ENCODE peak calls at places on chromosome 19, in six cellular contexts. O, D, F, U, X and M are unnamed samples.

GRCh38 chr19:48969276-48970138 is 4.4 kb downstream of the FTL start:
- DNase-seq in O (no peak), D (no peak), F (no peak), U (no peak), X (no peak), M (no peak)

GRCh38 chr19:13097331-13098258 is 5.1 kb downstream of the LYL1 start:
- DNase-seq in O (no peak), D (peak), F (no peak), U (no peak), X (no peak), M (no peak)

GRCh38 chr19:40889366-40889765 is 7.3 kb upstream of the CYP2A7 start:
- DNase-seq in O (no peak), D (no peak), F (no peak), U (no peak), X (no peak), M (no peak)

GRCh38 chr19:10189631-10190425 is 4.9 kb downstream of the DNMT1 start:
- DNase-seq in O (no peak), D (no peak), F (no peak), U (peak), X (no peak), M (no peak)

GRCh38 chr19:41927810-41928192 is 448 bp downstream of the ERFL start:
- DNase-seq in O (no peak), D (no peak), F (no peak), U (no peak), X (no peak), M (no peak)

GRCh38 chr19:40542197-40542859 is 34.3 kb upstream of the SHKBP1 start:
- DNase-seq in O (peak), D (peak), F (no peak), U (peak), X (no peak), M (no peak)

GRCh38 chr19:48756686-48757085 is 1.4 kb downstream of the FGF21 start:
- DNase-seq in O (no peak), D (no peak), F (no peak), U (no peak), X (no peak), M (no peak)

GRCh38 chr19:7830272-7830771 is 304 bp downstream of the EVI5L start:
- DNase-seq in O (no peak), D (peak), F (no peak), U (no peak), X (no peak), M (no peak)

GRCh38 chr19:18551631-18552030 is 6.0 kb upstream of the KXD1 start:
- DNase-seq in O (no peak), D (no peak), F (no peak), U (no peak), X (no peak), M (no peak)

GRCh38 chr19:20565321-20566018 is at the start of gene ZNF737:
- DNase-seq in O (peak), D (peak), F (peak), U (peak), X (peak), M (peak)
- TF ChIP-seq CTCF in O (no peak), D (peak), F (peak), U (peak), X (peak), M (no peak)

GRCh38 chr19:17136026-17136425 is 60.4 kb downstream of the MYO9B start:
- DNase-seq in O (no peak), D (no peak), F (no peak), U (no peak), X (no peak), M (no peak)

GRCh38 chr19:17136617-17137016 is 61.0 kb downstream of the MYO9B start:
- DNase-seq in O (no peak), D (no peak), F (no peak), U (no peak), X (no peak), M (no peak)

GRCh38 chr19:17137417-17137816 is 61.8 kb downstream of the MYO9B start:
- DNase-seq in O (peak), D (peak), F (no peak), U (no peak), X (no peak), M (no peak)

DNA sequence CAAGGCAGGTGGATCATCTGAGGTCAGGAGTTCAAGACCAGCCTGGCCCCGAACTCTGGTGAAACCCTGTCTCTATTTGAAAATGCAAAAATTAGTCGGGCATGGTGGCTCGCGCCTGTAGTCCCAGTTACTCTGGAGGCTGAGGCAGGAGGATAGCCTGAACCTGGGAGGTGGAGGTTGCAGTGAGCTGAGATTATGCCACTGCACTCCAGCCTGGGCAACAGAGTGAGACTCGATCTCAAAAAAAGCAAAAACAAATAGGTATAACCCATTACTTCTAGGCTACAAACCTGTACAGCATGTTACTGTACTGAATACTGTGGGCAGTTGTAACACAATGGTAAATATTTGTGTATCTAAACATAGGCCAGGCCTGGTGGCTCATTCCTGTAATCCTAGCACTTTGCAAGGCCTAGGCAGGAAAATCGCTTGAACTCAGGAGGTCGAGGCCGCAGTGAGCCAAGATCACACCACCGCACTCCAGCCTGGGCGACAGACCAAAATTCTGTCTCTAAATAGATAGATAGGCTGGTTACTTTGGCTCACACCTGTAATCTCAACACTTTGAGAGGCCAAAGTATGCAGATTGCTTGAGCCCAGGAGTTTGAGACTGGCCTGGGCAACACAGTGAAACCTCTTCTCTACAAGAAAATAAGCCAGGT is 63.5 kb downstream of the MYO9B start:
- DNase-seq in O (peak), D (no peak), F (no peak), U (no peak), X (no peak), M (no peak)
- H3K27ac ChIP-seq in O (peak), D (no peak), F (no peak), U (no peak), X (no peak), M (no peak)

GRCh38 chr19:38917921-38918491 is 6.0 kb upstream of the CCER2 start:
- DNase-seq in O (no peak), D (no peak), F (no peak), U (no peak), X (no peak), M (peak)
- TF ChIP-seq CTCF in O (no peak), D (no peak), F (peak), U (no peak), X (no peak), M (no peak)

GRCh38 chr19:4495471-4495870 is 22.8 kb downstream of the PLIN4 start:
- DNase-seq in O (no peak), D (no peak), F (peak), U (no peak), X (no peak), M (peak)

GRCh38 chr19:4499855-4500254 is 18.4 kb downstream of the PLIN4 start:
- DNase-seq in O (no peak), D (no peak), F (no peak), U (no peak), X (no peak), M (no peak)

GRCh38 chr19:4496304-4496703 is 22.0 kb downstream of the PLIN4 start:
- DNase-seq in O (no peak), D (no peak), F (no peak), U (no peak), X (no peak), M (no peak)

GRCh38 chr19:4499318-4499717 is 19.0 kb downstream of the PLIN4 start:
- DNase-seq in O (no peak), D (no peak), F (no peak), U (no peak), X (no peak), M (no peak)

GRCh38 chr19:4497770-4498389 is 20.4 kb downstream of the PLIN4 start:
- DNase-seq in O (no peak), D (no peak), F (no peak), U (no peak), X (no peak), M (no peak)
- H3K27ac ChIP-seq in O (no peak), D (no peak), F (no peak), U (no peak), X (no peak), M (peak)

GRCh38 chr19:1777149-1777548 is 23.8 kb downstream of the ONECUT3 start:
- DNase-seq in O (no peak), D (no peak), F (no peak), U (no peak), X (no peak), M (no peak)

GRCh38 chr19:1782501-1782900 is 29.2 kb downstream of the ONECUT3 start:
- DNase-seq in O (no peak), D (no peak), F (no peak), U (no peak), X (no peak), M (no peak)

GRCh38 chr19:1783354-1783753 is 28.7 kb downstream of the ATP8B3 start:
- DNase-seq in O (no peak), D (no peak), F (no peak), U (no peak), X (no peak), M (no peak)

GRCh38 chr19:1779604-1779973 is 26.3 kb downstream of the ONECUT3 start:
- DNase-seq in O (no peak), D (no peak), F (no peak), U (no peak), X (no peak), M (no peak)

GRCh38 chr19:1780272-1780957 is 27.1 kb downstream of the ONECUT3 start:
- DNase-seq in O (no peak), D (no peak), F (peak), U (peak), X (no peak), M (no peak)
- TF ChIP-seq CTCF in O (no peak), D (no peak), F (peak), U (peak), X (no peak), M (no peak)

GRCh38 chr19:14317157-14317556 is 64.1 kb upstream of the ADGRE5 start:
- DNase-seq in O (no peak), D (no peak), F (no peak), U (no peak), X (no peak), M (no peak)
- H3K27ac ChIP-seq in O (no peak), D (no peak), F (no peak), U (no peak), X (no peak), M (no peak)

GRCh38 chr19:17429661-17430101 is 9.8 kb downstream of the MVB12A start:
- DNase-seq in O (no peak), D (peak), F (no peak), U (no peak), X (no peak), M (no peak)

GRCh38 chr19:17421942-17422341 is 2.1 kb downstream of the MVB12A start:
- DNase-seq in O (no peak), D (no peak), F (no peak), U (no peak), X (no peak), M (no peak)

GRCh38 chr19:17423429-17424208 is 3.8 kb downstream of the MVB12A start:
- DNase-seq in O (no peak), D (no peak), F (no peak), U (no peak), X (no peak), M (no peak)

GRCh38 chr19:17420267-17420924 is 549 bp downstream of the MVB12A start:
- DNase-seq in O (no peak), D (peak), F (peak), U (no peak), X (no peak), M (peak)

GRCh38 chr19:17424743-17425365 is 5.0 kb downstream of the MVB12A start:
- DNase-seq in O (no peak), D (no peak), F (no peak), U (no peak), X (no peak), M (no peak)
- TF ChIP-seq CTCF in O (no peak), D (no peak), F (peak), U (peak), X (peak), M (peak)

GRCh38 chr19:28980236-28980868 is 232.6 kb downstream of the UQCRFS1 start:
- DNase-seq in O (no peak), D (no peak), F (no peak), U (no peak), X (no peak), M (no peak)
- H3K27ac ChIP-seq in O (no peak), D (no peak), F (no peak), U (no peak), X (no peak), M (no peak)

DNA sequence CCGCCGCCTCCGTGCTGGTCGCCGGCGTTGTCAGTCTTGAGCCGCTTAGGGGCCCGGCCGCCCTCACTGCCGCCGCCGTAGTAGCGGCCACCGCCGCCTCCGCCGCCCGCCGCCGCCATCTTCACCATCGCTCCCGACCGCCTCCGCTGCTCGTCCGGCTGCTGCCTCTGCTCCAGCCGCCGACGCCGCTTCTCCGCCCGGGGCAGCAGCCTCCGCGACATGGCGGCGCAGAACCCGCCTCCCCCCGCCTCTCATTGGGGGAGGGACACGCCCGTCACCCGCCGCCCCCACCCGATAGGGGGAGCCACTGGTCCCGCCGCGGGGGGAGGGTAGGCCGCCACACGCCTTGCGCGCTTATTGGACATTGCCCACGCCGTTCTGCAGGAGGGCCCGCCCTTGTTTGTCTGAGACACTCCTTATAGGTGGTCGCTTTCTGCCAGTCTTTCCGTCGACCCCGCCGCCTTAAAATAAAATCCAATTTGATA is at the start of gene HNRNPL:
- DNase-seq in O (peak), D (no peak), F (no peak), U (no peak), X (no peak), M (peak)
- TF ChIP-seq CTCF in O (peak), D (no peak), F (peak), U (peak), X (peak), M (no peak)